ENCODE peak calls at places on chromosomes 5 and 9, in six cellular contexts. G is HCT116, W is A549, U is gastrocnemius medialis, Y is ovary, O is transverse colon. E is an unnamed sample.

GRCh38 chr9:95100071-95100627 is 217.4 kb downstream of the FANCC start:
- DNase-seq in G (no peak), W (no peak), U (no peak), Y (no peak), O (no peak), E (no peak)

GRCh38 chr5:83711982-83712601 is 8.6 kb downstream of the HAPLN1 start:
- DNase-seq in G (no peak), W (peak; percentile 59), U (no peak), Y (no peak), O (peak; percentile 27), E (peak; percentile 70)

GRCh38 chr5:41748631-41749030 is 121.6 kb downstream of the OXCT1 start:
- DNase-seq in G (peak; percentile 41), W (no peak), U (no peak), Y (no peak), O (no peak), E (no peak)

GRCh38 chr9:133490865-133491655 is 12.2 kb upstream of the SLC2A6 start:
- DNase-seq in G (no peak), W (no peak), U (no peak), Y (no peak), O (no peak), E (no peak)

GRCh38 chr9:86176468-86176867 is 77.1 kb upstream of the GOLM1 start:
- DNase-seq in G (no peak), W (no peak), U (no peak), Y (no peak), O (no peak), E (peak; percentile 48)

GRCh38 chr5:139677404-139678282 is 29.5 kb downstream of the CXXC5 start:
- DNase-seq in G (no peak), W (no peak), U (no peak), Y (no peak), O (no peak), E (no peak)

GRCh38 chr5:93092349-93093105 is 488.5 kb downstream of the NR2F1-AS1 start:
- DNase-seq in G (no peak), W (peak; percentile 25), U (no peak), Y (no peak), O (no peak), E (no peak)

GRCh38 chr9:85742630-85742928 is 825 bp upstream of the AGTPBP1 start:
- DNase-seq in G (no peak), W (peak; percentile 20), U (no peak), Y (no peak), O (no peak), E (no peak)

GRCh38 chr9:6598249-6598725 is 47.2 kb downstream of the GLDC start:
- DNase-seq in G (no peak), W (no peak), U (no peak), Y (no peak), O (no peak), E (no peak)

GRCh38 chr9:114558027-114558675 is 29.4 kb upstream of the ATP6V1G1 start:
- DNase-seq in G (no peak), W (no peak), U (no peak), Y (no peak), O (no peak), E (no peak)

GRCh38 chr9:108108802-108109448 is 619.4 kb upstream of the KLF4 start:
- DNase-seq in G (no peak), W (no peak), U (no peak), Y (no peak), O (no peak), E (no peak)

GRCh38 chr9:74942801-74943200 is 9.9 kb downstream of the C9orf40 start:
- DNase-seq in G (no peak), W (no peak), U (no peak), Y (no peak), O (no peak), E (no peak)

GRCh38 chr5:75050415-75050814 is 1.9 kb downstream of the GCNT4 start:
- DNase-seq in G (no peak), W (peak; percentile 58), U (no peak), Y (peak; percentile 24), O (no peak), E (no peak)

GRCh38 chr5:43873791-43874190 is 270.8 kb downstream of the NNT start:
- DNase-seq in G (no peak), W (no peak), U (no peak), Y (no peak), O (no peak), E (no peak)

GRCh38 chr5:148949871-148950863 is 112.7 kb downstream of the SH3TC2 start:
- DNase-seq in G (no peak), W (no peak), U (peak; percentile 93), Y (no peak), O (peak; percentile 48), E (no peak)

GRCh38 chr9:112093147-112093874 is 81.8 kb downstream of the SUSD1 start:
- DNase-seq in G (no peak), W (no peak), U (no peak), Y (no peak), O (no peak), E (no peak)

GRCh38 chr9:90287567-90288274 is 354.9 kb downstream of the DIRAS2 start:
- DNase-seq in G (no peak), W (no peak), U (no peak), Y (no peak), O (peak; percentile 39), E (no peak)

GRCh38 chr9:6160579-6160978 is 55.0 kb upstream of the IL33 start:
- DNase-seq in G (no peak), W (no peak), U (no peak), Y (no peak), O (no peak), E (no peak)

GRCh38 chr5:129771058-129771838 is 23.4 kb downstream of the MINAR2 start:
- DNase-seq in G (peak; percentile 56), W (peak; percentile 52), U (no peak), Y (no peak), O (peak; percentile 43), E (peak; percentile 69)

GRCh38 chr9:4662108-4662988 is at the start of gene PLPP6:
- DNase-seq in G (peak; percentile 80), W (peak; percentile 91), U (peak; percentile 78), Y (peak; percentile 86), O (peak; percentile 93), E (peak; percentile 95)

GRCh38 chr9:107881625-107882300 is 392.2 kb upstream of the KLF4 start:
- DNase-seq in G (no peak), W (no peak), U (no peak), Y (no peak), O (no peak), E (no peak)

GRCh38 chr9:2620876-2621677 is 510 bp upstream of the VLDLR start:
- DNase-seq in G (no peak), W (peak; percentile 81), U (peak; percentile 71), Y (peak; percentile 86), O (peak; percentile 76), E (peak; percentile 17)
- TF ChIP-seq POLR2A in G (no peak), W (peak; percentile 38), U (peak; percentile 69), Y (peak; percentile 60), O (no peak), E (no peak)

GRCh38 chr9:72255546-72255925 is 106.3 kb downstream of the GDA start:
- DNase-seq in G (no peak), W (no peak), U (no peak), Y (no peak), O (no peak), E (no peak)

GRCh38 chr9:72251589-72251988 is 102.3 kb downstream of the GDA start:
- DNase-seq in G (no peak), W (no peak), U (no peak), Y (no peak), O (no peak), E (no peak)

GRCh38 chr9:72256912-72257311 is 107.7 kb downstream of the GDA start:
- DNase-seq in G (no peak), W (no peak), U (no peak), Y (no peak), O (no peak), E (no peak)

GRCh38 chr9:72254881-72255545 is 105.8 kb downstream of the GDA start:
- DNase-seq in G (no peak), W (no peak), U (no peak), Y (no peak), O (no peak), E (no peak)
- H3K4me1 ChIP-seq in G (no peaks in the 10 kb centered on the region), W (no peaks in the 10 kb centered on the region), U (no peaks in the 10 kb centered on the region), Y (no peaks in the 10 kb centered on the region), O (no peaks in the 10 kb centered on the region), E (no peaks in the 10 kb centered on the region)

DNA sequence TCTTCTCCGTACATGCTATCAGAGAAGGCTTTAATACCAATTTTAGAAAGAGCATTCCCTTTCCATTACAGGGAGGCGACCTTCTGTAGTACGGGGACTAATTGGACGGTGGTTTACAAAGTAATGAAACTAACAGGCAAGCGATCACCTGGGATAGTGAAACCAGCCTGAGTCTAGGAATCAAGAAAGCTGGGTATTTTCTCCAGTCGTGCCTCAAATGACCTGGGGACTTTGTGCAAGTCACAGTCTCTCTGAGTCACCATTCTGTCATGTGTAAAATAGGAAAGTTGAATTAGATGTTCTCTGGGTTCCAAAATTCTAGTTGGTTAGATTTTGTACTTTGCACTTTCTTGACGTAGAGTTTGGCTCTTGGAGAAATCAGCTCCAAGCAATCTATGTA is 22.7 kb upstream of the SSBP2 start:
- DNase-seq in G (no peak), W (peak; percentile 21), U (no peak), Y (no peak), O (no peak), E (no peak)
- H3K27ac ChIP-seq in G (no peak overlapping the region), W (peak overlapping the region; percentile 9), U (peak overlapping the region; percentile 47), Y (no peak overlapping the region), O (no peak overlapping the region), E (no peak overlapping the region)

GRCh38 chr9:136728080-136728547 is 14.6 kb downstream of the LCN10 start:
- DNase-seq in G (peak; percentile 60), W (peak; percentile 91), U (peak; percentile 81), Y (peak; percentile 95), O (peak; percentile 92), E (peak; percentile 87)
- TF ChIP-seq POLR2A in G (peak; percentile 97), W (peak; percentile 99), U (peak; percentile 98), Y (peak; percentile 98), O (peak; percentile 99), E (peak; percentile 98)

DNA sequence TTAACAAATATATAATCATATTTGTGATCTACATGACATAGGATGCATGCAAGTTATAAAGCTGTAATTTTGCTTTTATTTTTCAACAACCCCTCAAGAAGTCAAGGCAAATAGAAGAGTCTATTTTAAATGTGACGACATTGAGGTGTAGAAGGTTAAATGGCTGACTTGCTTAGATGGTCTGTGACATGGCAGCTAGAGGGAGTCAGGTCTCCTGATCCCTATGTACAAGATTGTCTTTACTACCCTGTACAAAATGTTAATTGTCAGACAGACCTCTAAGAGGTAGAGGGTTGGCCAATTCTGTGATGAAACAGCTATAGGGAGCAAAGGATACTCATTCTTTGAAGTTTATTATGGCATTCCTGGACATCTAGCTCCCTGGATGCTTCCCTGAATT is 380.9 kb upstream of the MEF2C start:
- DNase-seq in G (no peak), W (no peak), U (no peak), Y (no peak), O (no peak), E (no peak)
- H3K4me1 ChIP-seq in G (no peaks in the 10 kb centered on the region), W (no peaks in the 10 kb centered on the region), U (no peaks in the 10 kb centered on the region), Y (no peaks in the 10 kb centered on the region), O (no peaks in the 10 kb centered on the region), E (no peaks in the 10 kb centered on the region)

GRCh38 chr5:134000696-134001453 is 3.9 kb downstream of the VDAC1 start:
- DNase-seq in G (no peak), W (no peak), U (no peak), Y (no peak), O (no peak), E (no peak)
- H3K27ac ChIP-seq in G (no peak overlapping the region), W (no peak overlapping the region), U (peak overlapping the region; percentile 98), Y (no peak overlapping the region), O (no peak overlapping the region), E (peak overlapping the region; percentile 56)

E was measured in Peyer's patch.